ENCODE peak calls at places on chromosome 12, in seven cellular contexts. G, P, X, O, A, T and H are unnamed samples.

GRCh38 chr12:49920915-49921286 is 17.2 kb upstream of the FAIM2 start:
- DNase-seq in G (no peak), P (no peak), X (no peak), O (no peak), A (no peak), T (no peak), H (no peak)

GRCh38 chr12:65824314-65824563 is at the start of gene HMGA2:
- DNase-seq in G (no peak), P (no peak), X (no peak), O (no peak), A (peak), T (no peak), H (no peak)

GRCh38 chr12:16526693-16527092 is 79.3 kb downstream of the LMO3 start:
- DNase-seq in G (no peak), P (no peak), X (no peak), O (no peak), A (no peak), T (no peak), H (no peak)

GRCh38 chr12:71191509-71192196 is 33.9 kb upstream of the TSPAN8 start:
- DNase-seq in G (no peak), P (no peak), X (no peak), O (peak), A (no peak), T (no peak), H (no peak)

GRCh38 chr12:991350-992278 is 591 bp downstream of the ERC1 start:
- DNase-seq in G (peak), P (no peak), X (no peak), O (peak), A (peak), T (no peak), H (peak)

GRCh38 chr12:91722072-91722471 is 423.6 kb downstream of the BTG1 start:
- DNase-seq in G (no peak), P (no peak), X (no peak), O (no peak), A (no peak), T (no peak), H (no peak)

GRCh38 chr12:131723532-131723931 is 12.6 kb downstream of the SFSWAP start:
- DNase-seq in G (no peak), P (no peak), X (no peak), O (peak), A (no peak), T (no peak), H (no peak)

GRCh38 chr12:76450690-76451089 is 102.5 kb upstream of the BBS10 start:
- DNase-seq in G (no peak), P (no peak), X (no peak), O (no peak), A (peak), T (no peak), H (no peak)

GRCh38 chr12:911191-911826 is 38.2 kb downstream of the RAD52 start:
- DNase-seq in G (no peak), P (no peak), X (no peak), O (no peak), A (peak), T (no peak), H (peak)

GRCh38 chr12:124675881-124676688 is 108.7 kb upstream of the NCOR2 start:
- DNase-seq in G (no peak), P (no peak), X (no peak), O (no peak), A (no peak), T (no peak), H (peak)

GRCh38 chr12:30990776-30991175 is 64.2 kb downstream of the TSPAN11 start:
- DNase-seq in G (no peak), P (no peak), X (no peak), O (no peak), A (no peak), T (no peak), H (no peak)

GRCh38 chr12:94979941-94980340 is 23.6 kb downstream of the NDUFA12 start:
- DNase-seq in G (no peak), P (no peak), X (no peak), O (no peak), A (no peak), T (no peak), H (no peak)

GRCh38 chr12:104547239-104547638 is 90.5 kb downstream of the CHST11 start:
- DNase-seq in G (peak), P (no peak), X (peak), O (no peak), A (no peak), T (no peak), H (no peak)

GRCh38 chr12:19706936-19707335 is 267.6 kb downstream of the AEBP2 start:
- DNase-seq in G (no peak), P (no peak), X (no peak), O (no peak), A (no peak), T (no peak), H (no peak)

GRCh38 chr12:2307550-2307949 is 254.8 kb downstream of the CACNA1C start:
- DNase-seq in G (no peak), P (no peak), X (no peak), O (peak), A (no peak), T (no peak), H (no peak)

GRCh38 chr12:62679569-62679968 is 212.9 kb downstream of the MON2 start:
- DNase-seq in G (no peak), P (no peak), X (no peak), O (no peak), A (peak), T (no peak), H (no peak)

GRCh38 chr12:56220611-56221232 is 1.0 kb downstream of the RNF41 start:
- DNase-seq in G (no peak), P (no peak), X (no peak), O (peak), A (peak), T (peak), H (peak)

GRCh38 chr12:49842519-49843352 is at the start of gene BCDIN3D:
- DNase-seq in G (peak), P (peak), X (peak), O (peak), A (peak), T (peak), H (peak)

GRCh38 chr12:131559517-131560516 is 151.1 kb upstream of the SFSWAP start:
- DNase-seq in G (no peak), P (no peak), X (no peak), O (peak), A (no peak), T (no peak), H (no peak)

GRCh38 chr12:68636268-68636667 is 25.6 kb downstream of the RAP1B start:
- DNase-seq in G (no peak), P (no peak), X (no peak), O (no peak), A (no peak), T (no peak), H (no peak)

DNA sequence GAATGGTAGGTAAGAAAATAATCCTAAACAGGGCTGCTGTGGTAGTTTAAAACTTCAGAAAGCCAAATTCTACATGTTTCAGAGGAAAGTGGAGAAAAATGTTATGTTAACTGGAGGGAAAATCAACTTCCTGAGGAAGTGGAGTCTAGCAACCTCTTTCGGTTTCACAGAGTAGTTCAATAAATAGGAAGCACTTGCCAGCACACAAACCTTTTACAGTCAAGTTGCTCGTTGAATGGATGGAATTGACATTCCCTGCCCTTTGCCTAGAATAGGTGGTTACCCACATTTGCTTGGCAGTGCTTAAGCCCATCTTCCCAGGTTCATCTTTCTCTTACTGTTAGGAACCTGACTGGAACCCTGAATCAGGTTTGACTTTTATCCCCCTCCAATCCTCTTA is 15.9 kb downstream of the ANKRD13A start:
- DNase-seq in G (no peak), P (no peak), X (no peak), O (no peak), A (peak), T (no peak), H (no peak)
- TF ChIP-seq CTCF in G (no peak), P (no peak), X (no peak), O (no peak), A (peak), T (no peak), H (peak)

GRCh38 chr12:12282761-12283160 is 15.9 kb upstream of the LRP6 start:
- DNase-seq in G (no peak), P (no peak), X (no peak), O (no peak), A (peak), T (no peak), H (no peak)
- TF ChIP-seq POLR2AphosphoS5 in G (no peak), P (no peak), X (no peak), O (no peak), A (no peak), T (no peak), H (no peak)

GRCh38 chr12:113818833-113819232 is 147.3 kb downstream of the RBM19 start:
- DNase-seq in G (no peak), P (no peak), X (no peak), O (peak), A (no peak), T (no peak), H (no peak)
- TF ChIP-seq CTCF in G (no peak), P (no peak), X (no peak), O (peak), A (peak), T (peak), H (no peak)

GRCh38 chr12:6328045-6328779 is 13.7 kb downstream of the TNFRSF1A start:
- DNase-seq in G (no peak), P (no peak), X (no peak), O (no peak), A (no peak), T (no peak), H (no peak)
- TF ChIP-seq POLR2AphosphoS5 in G (no peak), P (no peak), X (no peak), O (no peak), A (no peak), T (no peak), H (no peak)

GRCh38 chr12:29398495-29398894 is 17.5 kb upstream of the ERGIC2 start:
- DNase-seq in G (no peak), P (no peak), X (no peak), O (no peak), A (no peak), T (no peak), H (no peak)
- TF ChIP-seq CTCF in G (no peak), P (no peak), X (no peak), O (no peak), A (no peak), T (no peak), H (no peak)

GRCh38 chr12:114799574-114800487 is 115.9 kb upstream of the TBX3 start:
- DNase-seq in G (no peak), P (peak), X (peak), O (no peak), A (no peak), T (no peak), H (no peak)
- TF ChIP-seq POLR2AphosphoS5 in G (no peak), P (peak), X (no peak), O (no peak), A (no peak), T (no peak), H (no peak)